ENCODE peak calls at places on chromosomes 5 and 9, in seven cellular contexts. K, L, X, N, J, R and T are unnamed samples. For H4K20me1, the result is how much of the 10 kb centered on the place peaks cover.

GRCh38 chr9:5557606-5558587 is 47.6 kb downstream of the PDCD1LG2 start:
- DNase-seq in R (no peak), X (no peak), J (no peak), L (no peak), K (peak), N (no peak), T (peak)

GRCh38 chr5:13746026-13746425 is 198.5 kb downstream of the DNAH5 start:
- DNase-seq in X (no peak), R (peak), N (no peak), L (peak), K (no peak), J (no peak), T (no peak)

GRCh38 chr9:19486803-19487202 is 78.0 kb downstream of the ACER2 start:
- DNase-seq in L (no peak), R (no peak), J (no peak), N (no peak), K (no peak), X (no peak), T (no peak)

GRCh38 chr5:180519098-180519497 is 24.9 kb downstream of the CNOT6 start:
- DNase-seq in J (no peak), R (peak), L (peak), X (no peak), K (no peak), N (no peak), T (no peak)

GRCh38 chr9:105158020-105158419 is 86.4 kb upstream of the SLC44A1 start:
- DNase-seq in J (no peak), N (peak), X (no peak), R (no peak), K (no peak), L (no peak), T (no peak)

GRCh38 chr9:118643118-118643517 is 726.1 kb downstream of the BRINP1 start:
- DNase-seq in X (peak), K (peak), N (no peak), R (no peak), J (no peak), L (peak), T (no peak)

GRCh38 chr9:2017459-2018161 is 2.5 kb downstream of the SMARCA2 start:
- DNase-seq in L (peak), J (no peak), K (peak), X (peak), R (peak), N (peak), T (peak)

GRCh38 chr9:125815568-125815967 is 68.4 kb downstream of the PBX3 start:
- DNase-seq in R (peak), N (no peak), L (peak), K (no peak), J (peak), X (peak), T (no peak)

GRCh38 chr5:172793577-172794488 is 22.8 kb upstream of the DUSP1 start:
- DNase-seq in N (no peak), L (peak), J (no peak), R (peak), K (no peak), X (no peak), T (no peak)

GRCh38 chr5:132422720-132423442 is 53.4 kb downstream of the SLC22A5 start:
- DNase-seq in K (no peak), L (peak), R (peak), N (peak), J (no peak), X (no peak), T (peak)

GRCh38 chr5:180314106-180314505 is 22.2 kb upstream of the MAPK9 start:
- DNase-seq in J (no peak), L (no peak), X (no peak), N (no peak), K (no peak), R (no peak), T (no peak)

GRCh38 chr5:108212775-108213346 is 169.0 kb downstream of the FBXL17 start:
- DNase-seq in J (no peak), L (peak), N (no peak), K (peak), R (peak), X (peak), T (no peak)

GRCh38 chr5:72013741-72014703 is 93.3 kb upstream of the MAP1B start:
- DNase-seq in X (no peak), N (no peak), J (no peak), R (peak), K (peak), L (no peak), T (no peak)

GRCh38 chr9:136756836-136757235 is 1.2 kb downstream of the LCN8 start:
- DNase-seq in X (no peak), K (no peak), L (no peak), R (no peak), J (no peak), N (no peak), T (no peak)

GRCh38 chr9:80040457-80040856 is 468.7 kb downstream of the TLE4 start:
- DNase-seq in J (no peak), N (no peak), K (peak), L (no peak), R (no peak), X (no peak), T (no peak)

GRCh38 chr9:133686642-133687575 is 50.7 kb downstream of the DBH start:
- DNase-seq in R (no peak), X (no peak), L (no peak), K (no peak), J (no peak), N (no peak), T (no peak)

GRCh38 chr5:181187500-181188213 is 17.3 kb downstream of the TRIM7 start:
- DNase-seq in L (peak), J (peak), K (peak), R (peak), N (peak), X (peak), T (peak)

GRCh38 chr9:88766778-88767503 is 224.3 kb upstream of the S1PR3 start:
- DNase-seq in R (peak), K (no peak), X (no peak), J (no peak), N (no peak), L (peak), T (no peak)
- H3K4me2 ChIP-seq in R (peak), K (no peak), X (no peak), J (peak), N (no peak), L (peak), T (no peak)

DNA sequence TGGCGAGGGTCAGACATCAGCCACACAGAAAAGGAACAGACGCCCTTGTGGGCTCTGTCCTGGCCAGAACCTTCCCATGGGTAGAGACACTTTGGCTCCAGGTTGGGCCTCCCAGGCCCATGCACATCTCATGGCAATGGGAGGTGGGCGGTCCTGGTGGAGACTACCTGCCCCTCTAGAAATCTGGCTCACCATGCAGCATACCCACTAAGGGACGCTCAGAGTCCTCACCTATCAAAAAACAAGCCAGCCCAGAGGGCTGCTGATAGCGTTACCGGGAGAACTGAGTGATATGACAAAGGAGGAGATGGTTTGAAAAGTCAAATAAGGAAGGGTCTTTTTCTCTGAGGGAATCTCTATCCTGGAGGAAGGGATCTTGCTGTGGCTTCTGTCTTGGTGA is 62.1 kb downstream of the C5orf15 start:
- DNase-seq in L (no peak), X (no peak), R (no peak), N (peak), K (no peak), J (no peak), T (no peak)
- H4K20me1 ChIP-seq in L (under half), X (under half), R (under half), N (under half), K (under half), J (under half), T (under half)

DNA sequence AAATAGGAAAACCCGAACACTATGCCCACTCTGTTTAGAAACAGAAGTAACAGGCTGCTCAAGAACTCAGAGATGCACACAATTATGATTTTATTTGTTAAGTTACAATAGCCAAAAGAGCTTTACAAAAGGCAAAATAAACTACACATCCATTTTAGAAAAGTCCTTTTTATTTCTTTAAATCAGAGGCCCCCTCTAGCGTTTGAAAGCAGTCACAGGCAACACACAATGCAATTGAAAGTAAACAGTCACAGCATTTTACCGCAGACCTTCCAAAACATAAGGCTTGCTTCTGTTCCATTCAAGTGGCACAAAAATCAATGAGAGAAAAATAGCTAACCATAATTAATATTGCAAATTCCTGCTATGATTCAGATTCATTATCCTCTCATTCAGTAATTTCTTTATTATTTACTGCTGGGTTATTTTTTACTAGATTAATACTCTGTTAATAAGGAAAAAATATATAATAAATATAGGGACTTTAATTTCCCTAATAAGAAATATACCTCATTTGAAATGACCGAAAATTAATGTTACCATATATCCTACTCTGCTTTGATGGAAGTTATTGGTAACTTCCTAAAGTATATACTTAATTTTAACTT is 78.3 kb downstream of the CEP120 start:
- DNase-seq in K (peak), J (no peak), L (peak), N (no peak), X (peak), R (peak), T (peak)
- H3K4me2 ChIP-seq in K (no peak), J (no peak), L (peak), N (no peak), X (no peak), R (peak), T (no peak)

GRCh38 chr5:131277875-131278795 is 14.3 kb downstream of the CDC42SE2 start:
- DNase-seq in K (no peak), J (no peak), X (no peak), R (peak), L (no peak), N (no peak), T (no peak)

GRCh38 chr5:131274341-131275063 is 10.6 kb downstream of the CDC42SE2 start:
- DNase-seq in X (no peak), R (no peak), L (no peak), N (no peak), J (no peak), K (no peak), T (peak)

GRCh38 chr5:131279209-131279608 is 15.4 kb downstream of the CDC42SE2 start:
- DNase-seq in R (no peak), X (no peak), J (no peak), N (no peak), L (no peak), K (no peak), T (no peak)

GRCh38 chr5:131277415-131277814 is 13.6 kb downstream of the CDC42SE2 start:
- DNase-seq in J (no peak), N (no peak), L (no peak), R (no peak), K (no peak), X (no peak), T (no peak)

GRCh38 chr5:131275996-131276535 is 12.2 kb downstream of the CDC42SE2 start:
- DNase-seq in L (no peak), N (no peak), X (no peak), K (no peak), R (no peak), J (no peak), T (no peak)
- H4K20me1 ChIP-seq in L (under half), N (under half), X (under half), K (under half), R (under half), J (under half), T (under half)

GRCh38 chr9:85224301-85224700 is 517.5 kb downstream of the AGTPBP1 start:
- DNase-seq in L (peak), K (no peak), J (no peak), N (no peak), R (no peak), X (no peak), T (no peak)
- H3K4me2 ChIP-seq in L (peak), K (no peak), J (peak), N (no peak), R (no peak), X (no peak), T (no peak)

DNA sequence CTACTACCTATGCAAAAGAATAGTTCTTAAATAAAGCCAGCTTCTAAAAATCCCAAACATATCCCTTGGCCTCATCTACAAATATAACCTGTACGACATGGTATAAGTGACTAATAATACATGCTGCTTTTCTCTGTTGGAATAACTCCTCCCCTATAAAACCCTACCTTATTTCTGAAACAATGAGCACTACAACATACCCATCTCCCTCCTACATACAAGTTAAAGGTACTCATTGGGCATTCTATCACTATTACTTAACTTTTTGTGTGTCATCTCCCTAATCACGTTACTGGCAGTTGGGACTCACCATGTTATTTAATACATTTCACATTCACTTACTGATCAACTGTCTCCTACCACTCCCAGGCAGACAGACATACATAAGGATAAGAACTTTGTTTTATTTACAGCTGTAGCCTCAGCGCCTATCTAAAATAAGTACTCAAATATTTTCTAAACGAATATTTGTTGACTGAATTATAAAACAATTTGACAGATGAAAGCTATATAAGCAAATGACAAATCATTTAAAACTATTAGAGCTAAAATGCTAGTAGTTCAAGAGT is 4.1 kb downstream of the CLK4 start:
- DNase-seq in K (no peak), J (no peak), X (no peak), N (no peak), R (no peak), L (peak), T (no peak)
- H4K20me1 ChIP-seq in K (under half), J (under half), X (under half), N (under half), R (under half), L (under half), T (under half)

DNA sequence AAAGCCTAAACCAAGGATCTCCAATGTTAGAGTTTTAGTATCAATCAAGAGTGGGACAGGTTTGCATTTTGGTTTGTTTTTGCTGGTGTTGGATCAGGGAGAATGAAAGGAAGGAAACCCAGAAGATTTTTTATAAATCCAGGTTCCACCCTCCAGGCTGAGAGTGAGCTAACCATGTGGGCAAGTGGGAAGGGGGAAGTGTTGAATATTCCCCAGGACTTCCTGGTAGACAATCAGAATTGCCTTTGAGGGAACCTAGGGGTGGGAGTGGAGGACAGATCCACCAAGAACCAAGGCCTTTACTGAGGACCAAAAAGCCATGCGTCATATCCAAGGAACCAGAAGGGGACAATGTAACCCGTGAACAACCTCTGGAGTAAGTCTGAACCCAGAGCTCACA is 33.5 kb upstream of the PIK3R1 start:
- DNase-seq in R (no peak), N (no peak), K (no peak), J (no peak), X (no peak), L (no peak), T (no peak)
- H3K4me2 ChIP-seq in R (no peak), N (no peak), K (no peak), J (no peak), X (no peak), L (no peak), T (no peak)

GRCh38 chr9:124000784-124001444 is 10.7 kb upstream of the LHX2 start:
- DNase-seq in R (no peak), J (no peak), L (no peak), N (no peak), X (no peak), K (peak), T (no peak)

GRCh38 chr9:124001865-124002525 is 9.6 kb upstream of the LHX2 start:
- DNase-seq in X (no peak), N (no peak), L (no peak), J (no peak), K (peak), R (no peak), T (no peak)

GRCh38 chr9:124000161-124000783 is 11.3 kb upstream of the LHX2 start:
- DNase-seq in J (no peak), N (no peak), X (no peak), K (peak), L (no peak), R (no peak), T (no peak)

GRCh38 chr9:123999668-124000067 is 11.9 kb upstream of the LHX2 start:
- DNase-seq in R (no peak), L (no peak), X (no peak), N (peak), J (no peak), K (peak), T (no peak)

GRCh38 chr9:124001445-124001799 is 10.1 kb upstream of the LHX2 start:
- DNase-seq in N (no peak), K (no peak), L (no peak), J (no peak), R (no peak), X (no peak), T (no peak)
- H4K20me1 ChIP-seq in N (under half), K (half or more), L (under half), J (under half), R (under half), X (under half), T (under half)

DNA sequence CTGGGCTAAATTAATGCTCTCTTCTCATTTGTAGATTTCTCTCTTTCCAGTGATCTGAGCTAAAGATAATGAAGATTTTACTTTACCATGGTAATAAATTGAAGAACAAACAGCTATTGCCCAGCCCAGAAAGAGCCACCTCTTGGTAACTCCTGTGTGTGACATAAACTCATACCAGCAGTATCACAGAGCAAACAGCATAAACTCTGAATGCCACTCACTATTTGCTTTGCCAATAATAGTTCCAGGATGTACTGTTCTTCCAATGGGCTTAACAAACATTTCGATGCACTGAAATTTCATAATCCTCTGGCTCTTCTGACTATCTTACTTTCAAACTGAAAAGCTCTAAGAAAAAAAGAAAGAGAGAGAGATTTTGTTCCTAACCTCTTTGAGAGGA is 69.8 kb upstream of the RASEF start:
- DNase-seq in R (no peak), L (no peak), X (no peak), K (no peak), N (no peak), J (no peak), T (no peak)
- H3K4me2 ChIP-seq in R (no peak), L (no peak), X (no peak), K (no peak), N (no peak), J (no peak), T (no peak)